ENCODE peak calls at places on chromosome 5, in six cellular contexts. K is activated CD4-positive, CD25-positive, alpha-beta regulatory T cell; J is activated CD8-positive, alpha-beta T cell treated with anti-CD3 and anti-CD28 coated beads for 36 hours; Q is uterus; X is RPMI7951; A is pancreas. T is an unnamed sample.

GRCh38 chr5:139974661-139975060 is 68.4 kb downstream of the NRG2 start:
- DNase-seq in K (no peak), J (no peak), Q (no peak), X (no peak), A (no peak), T (peak)

GRCh38 chr5:141747152-141747640 is 65.2 kb upstream of the ARAP3 start:
- DNase-seq in K (no peak), J (no peak), Q (peak), X (peak), A (peak), T (peak)

GRCh38 chr5:154309805-154310204 is 119.3 kb downstream of the GALNT10 start:
- DNase-seq in K (no peak), J (peak), Q (no peak), X (peak), A (no peak), T (no peak)

GRCh38 chr5:119275146-119275872 is 80.5 kb upstream of the TNFAIP8 start:
- DNase-seq in K (no peak), J (no peak), Q (no peak), X (peak), A (no peak), T (no peak)

GRCh38 chr5:102711525-102712240 is 43.4 kb upstream of the PAM start:
- DNase-seq in K (no peak), J (no peak), Q (no peak), X (peak), A (no peak), T (no peak)

GRCh38 chr5:151357792-151358191 is 10.4 kb upstream of the SLC36A2 start:
- DNase-seq in K (no peak), J (no peak), Q (no peak), X (peak), A (no peak), T (no peak)

GRCh38 chr5:134592141-134592746 is 40.4 kb downstream of the SAR1B start:
- DNase-seq in K (no peak), J (no peak), Q (no peak), X (no peak), A (no peak), T (peak)

GRCh38 chr5:150738862-150739261 is 20.0 kb downstream of the DCTN4 start:
- DNase-seq in K (no peak), J (no peak), Q (no peak), X (no peak), A (no peak), T (no peak)

GRCh38 chr5:112923148-112923917 is 1.3 kb upstream of the REEP5 start:
- DNase-seq in K (peak), J (peak), Q (no peak), X (no peak), A (no peak), T (peak)

GRCh38 chr5:175873090-175873454 is 1.7 kb downstream of the CPLX2 start:
- DNase-seq in K (no peak), J (peak), Q (no peak), X (no peak), A (no peak), T (peak)

GRCh38 chr5:39209924-39210323 is 9.4 kb downstream of the FYB1 start:
- DNase-seq in K (peak), J (peak), Q (no peak), X (peak), A (no peak), T (no peak)

GRCh38 chr5:126641387-126641786 is 40.6 kb downstream of the PHAX start:
- DNase-seq in K (no peak), J (no peak), Q (no peak), X (no peak), A (no peak), T (no peak)

GRCh38 chr5:121182788-121183490 is 668.7 kb upstream of the FTMT start:
- DNase-seq in K (no peak), J (no peak), Q (no peak), X (no peak), A (no peak), T (no peak)

GRCh38 chr5:175321927-175322532 is 122.0 kb downstream of the DRD1 start:
- DNase-seq in K (no peak), J (peak), Q (no peak), X (peak), A (no peak), T (peak)

GRCh38 chr5:96065577-96066385 is 104.1 kb upstream of the ELL2 start:
- DNase-seq in K (no peak), J (peak), Q (no peak), X (no peak), A (no peak), T (peak)

GRCh38 chr5:115963566-115963965 is 1.3 kb downstream of the LVRN start:
- DNase-seq in K (no peak), J (no peak), Q (no peak), X (no peak), A (no peak), T (peak)

GRCh38 chr5:52682492-52682891 is 105.2 kb upstream of the ITGA1 start:
- DNase-seq in K (no peak), J (no peak), Q (no peak), X (no peak), A (no peak), T (peak)

GRCh38 chr5:1652873-1653707 is 129.3 kb upstream of the LPCAT1 start:
- DNase-seq in K (no peak), J (peak), Q (no peak), X (peak), A (no peak), T (peak)

GRCh38 chr5:84603557-84604185 is 219.0 kb upstream of the EDIL3 start:
- DNase-seq in K (no peak), J (no peak), Q (no peak), X (peak), A (no peak), T (no peak)

GRCh38 chr5:33637011-33637410 is 196.2 kb downstream of the TARS1 start:
- DNase-seq in K (no peak), J (no peak), Q (no peak), X (no peak), A (no peak), T (no peak)

GRCh38 chr5:1753490-1753889 is 46.1 kb downstream of the MRPL36 start:
- DNase-seq in K (no peak), J (no peak), Q (no peak), X (no peak), A (no peak), T (no peak)

GRCh38 chr5:114362197-114362976 is 517 bp downstream of the KCNN2 start:
- DNase-seq in K (no peak), J (no peak), Q (no peak), X (no peak), A (no peak), T (peak)

GRCh38 chr5:135667662-135668061 is 88.9 kb upstream of the CXCL14 start:
- DNase-seq in K (no peak), J (no peak), Q (no peak), X (no peak), A (no peak), T (no peak)

GRCh38 chr5:16805478-16805877 is 130.6 kb downstream of the MYO10 start:
- DNase-seq in K (no peak), J (no peak), Q (no peak), X (no peak), A (no peak), T (no peak)

GRCh38 chr5:74895906-74896305 is 29.7 kb upstream of the FAM169A start:
- DNase-seq in K (no peak), J (no peak), Q (no peak), X (peak), A (peak), T (no peak)

GRCh38 chr5:55897905-55898304 is 46.7 kb downstream of the IL31RA start:
- DNase-seq in K (no peak), J (peak), Q (peak), X (peak), A (no peak), T (no peak)

GRCh38 chr5:56310711-56311204 is 77.6 kb upstream of the ANKRD55 start:
- DNase-seq in K (no peak), J (no peak), Q (peak), X (peak), A (no peak), T (no peak)

GRCh38 chr5:113264061-113264460 is 170.7 kb downstream of the TSSK1B start:
- DNase-seq in K (no peak), J (no peak), Q (no peak), X (no peak), A (no peak), T (no peak)

GRCh38 chr5:14776640-14777039 is 94.9 kb downstream of the ANKH start:
- DNase-seq in K (no peak), J (no peak), Q (no peak), X (no peak), A (no peak), T (no peak)

GRCh38 chr5:137728048-137728447 is 7.8 kb downstream of the KLHL3 start:
- DNase-seq in K (no peak), J (no peak), Q (no peak), X (no peak), A (no peak), T (peak)

GRCh38 chr5:33223563-33224305 is 217.0 kb upstream of the TARS1 start:
- DNase-seq in K (no peak), J (no peak), Q (no peak), X (no peak), A (no peak), T (no peak)

T was measured in GM23338.